ENCODE peak calls at places on chromosome 19, in four cellular contexts. X, N, U and M are unnamed samples.

GRCh38 chr19:48874309-48875135 is 2.3 kb downstream of the PPP1R15A start:
- DNase-seq in X (no peak), N (peak), U (peak), M (peak)

GRCh38 chr19:8611890-8612806 is 1.6 kb upstream of the ADAMTS10 start:
- DNase-seq in X (peak), N (peak), U (no peak), M (no peak)

GRCh38 chr19:40862333-40862732 is 12.1 kb upstream of the CYP2A6 start:
- DNase-seq in X (no peak), N (no peak), U (no peak), M (no peak)

GRCh38 chr19:49636230-49636932 is 3.6 kb downstream of the RRAS start:
- DNase-seq in X (no peak), N (no peak), U (no peak), M (no peak)

GRCh38 chr19:50963381-50963780 is 6.0 kb downstream of the KLK6 start:
- DNase-seq in X (no peak), N (no peak), U (no peak), M (no peak)

GRCh38 chr19:11373166-11373884 is 1.1 kb upstream of the SWSAP1 start:
- DNase-seq in X (peak), N (no peak), U (no peak), M (no peak)

GRCh38 chr19:47446534-47447469 is 24.9 kb downstream of the SLC8A2 start:
- DNase-seq in X (no peak), N (peak), U (peak), M (no peak)

GRCh38 chr19:17996826-17997316 is 11.1 kb upstream of the ARRDC2 start:
- DNase-seq in X (peak), N (peak), U (peak), M (peak)

GRCh38 chr19:49951806-49952474 is 9.0 kb downstream of the SIGLEC11 start:
- DNase-seq in X (no peak), N (no peak), U (no peak), M (no peak)

GRCh38 chr19:19534556-19535265 is 3.4 kb upstream of the CILP2 start:
- DNase-seq in X (no peak), N (no peak), U (no peak), M (no peak)

GRCh38 chr19:43461303-43461702 is 4.1 kb downstream of the LYPD3 start:
- DNase-seq in X (no peak), N (no peak), U (no peak), M (no peak)

GRCh38 chr19:49553451-49554271 is 25.9 kb downstream of the RCN3 start:
- DNase-seq in X (peak), N (peak), U (peak), M (no peak)

GRCh38 chr19:23909222-23909621 is 5.5 kb upstream of the ZNF726 start:
- DNase-seq in X (no peak), N (no peak), U (no peak), M (no peak)

GRCh38 chr19:41617941-41618730 is 8.7 kb downstream of the CEACAM4 start:
- DNase-seq in X (no peak), N (no peak), U (no peak), M (no peak)

GRCh38 chr19:32313866-32314265 is 31.5 kb upstream of the ZNF507 start:
- DNase-seq in X (no peak), N (no peak), U (no peak), M (no peak)

GRCh38 chr19:39405930-39406655 is 554 bp upstream of the ZFP36 start:
- DNase-seq in X (peak), N (peak), U (peak), M (peak)

GRCh38 chr19:49441210-49441959 is at the start of gene SLC17A7:
- DNase-seq in X (peak), N (peak), U (peak), M (peak)

GRCh38 chr19:40716031-40716654 is 543 bp downstream of the COQ8B start:
- DNase-seq in X (peak), N (no peak), U (peak), M (peak)

DNA sequence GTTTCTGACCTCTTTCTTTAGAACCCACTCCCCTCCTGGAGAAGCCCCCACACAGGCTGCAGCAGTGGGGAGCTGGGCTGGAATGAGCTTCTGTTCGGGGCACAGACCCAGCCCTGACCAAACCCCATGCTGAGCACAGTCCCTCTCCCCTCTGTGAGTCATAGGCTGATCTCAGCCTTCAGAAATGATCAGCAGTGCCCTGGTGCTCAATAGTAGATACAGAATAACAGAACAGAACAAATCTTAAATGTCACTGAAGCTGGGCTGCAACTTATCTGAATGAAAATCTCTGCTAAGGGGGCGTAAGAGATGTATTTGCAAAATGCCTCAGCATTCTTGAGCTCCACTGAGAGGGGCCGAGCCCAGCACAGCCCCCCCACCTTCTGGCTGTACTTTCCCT is 10.0 kb downstream of the ZNF665 start:
- DNase-seq in X (peak), N (no peak), U (no peak), M (no peak)
- H3K27ac ChIP-seq in X (no peak), N (no peak), U (no peak), M (no peak)

GRCh38 chr19:2392366-2392765 is 32.3 kb downstream of the TMPRSS9 start:
- DNase-seq in X (no peak), N (no peak), U (no peak), M (no peak)

GRCh38 chr19:2391118-2391725 is 31.2 kb downstream of the TMPRSS9 start:
- DNase-seq in X (peak), N (no peak), U (peak), M (peak)

GRCh38 chr19:2394669-2395292 is 32.6 kb downstream of the TIMM13 start:
- DNase-seq in X (no peak), N (peak), U (no peak), M (no peak)

GRCh38 chr19:2389594-2389993 is 29.5 kb downstream of the TMPRSS9 start:
- DNase-seq in X (no peak), N (no peak), U (no peak), M (no peak)

GRCh38 chr19:2394054-2394668 is 33.2 kb downstream of the TIMM13 start:
- DNase-seq in X (peak), N (peak), U (peak), M (no peak)
- H3K27ac ChIP-seq in X (no peak), N (peak), U (no peak), M (no peak)

GRCh38 chr19:6723738-6724137 is 3.3 kb upstream of the C3 start:
- DNase-seq in X (no peak), N (no peak), U (no peak), M (no peak)
- H3K27ac ChIP-seq in X (no peak), N (peak), U (no peak), M (no peak)

GRCh38 chr19:46116121-46116520 is 8.4 kb downstream of the IGFL3 start:
- DNase-seq in X (no peak), N (no peak), U (no peak), M (no peak)
- H3K27ac ChIP-seq in X (no peak), N (no peak), U (no peak), M (no peak)